ENCODE peak calls at places on chromosomes 2 and 18, in six cellular contexts. One of them, this sample, is unnamed.

GRCh38 chr2:176455865-176456291 is 186.6 kb downstream of the MTX2 start:
- DNase-seq in SK-N-SH: peak; percentile 63
- DNase-seq in neural progenitor cell: peak; percentile 87
- DNase-seq in HepG2: no peak
- DNase-seq in CD8-positive, alpha-beta T cell: no peak
- DNase-seq in hepatocyte: peak; percentile 33
- DNase-seq in this sample: peak; percentile 5

GRCh38 chr2:216298719-216299118 is 73.6 kb downstream of the MARCHF4 start:
- DNase-seq in SK-N-SH: no peak
- DNase-seq in neural progenitor cell: no peak
- DNase-seq in HepG2: no peak
- DNase-seq in CD8-positive, alpha-beta T cell: no peak
- DNase-seq in hepatocyte: no peak
- DNase-seq in this sample: no peak

GRCh38 chr18:46174317-46175039 is 70.3 kb downstream of the HAUS1 start:
- DNase-seq in SK-N-SH: peak; percentile 70
- DNase-seq in neural progenitor cell: peak; percentile 79
- DNase-seq in HepG2: no peak
- DNase-seq in CD8-positive, alpha-beta T cell: peak; percentile 29
- DNase-seq in hepatocyte: peak; percentile 75
- DNase-seq in this sample: peak; percentile 41

GRCh38 chr18:46067431-46068007 is 4.5 kb downstream of the PSTPIP2 start:
- DNase-seq in SK-N-SH: no peak
- DNase-seq in neural progenitor cell: no peak
- DNase-seq in HepG2: peak; percentile 45
- DNase-seq in CD8-positive, alpha-beta T cell: no peak
- DNase-seq in hepatocyte: no peak
- DNase-seq in this sample: no peak

GRCh38 chr2:176398783-176399182 is 129.5 kb downstream of the MTX2 start:
- DNase-seq in SK-N-SH: no peak
- DNase-seq in neural progenitor cell: no peak
- DNase-seq in HepG2: no peak
- DNase-seq in CD8-positive, alpha-beta T cell: no peak
- DNase-seq in hepatocyte: no peak
- DNase-seq in this sample: no peak

GRCh38 chr18:3466051-3466450 is 16.1 kb downstream of the TGIF1 start:
- DNase-seq in SK-N-SH: no peak
- DNase-seq in neural progenitor cell: no peak
- DNase-seq in HepG2: no peak
- DNase-seq in CD8-positive, alpha-beta T cell: no peak
- DNase-seq in hepatocyte: peak; percentile 37
- DNase-seq in this sample: peak; percentile 90

GRCh38 chr18:9380571-9381390 is 46.2 kb downstream of the TWSG1 start:
- DNase-seq in SK-N-SH: no peak
- DNase-seq in neural progenitor cell: peak; percentile 17
- DNase-seq in HepG2: no peak
- DNase-seq in CD8-positive, alpha-beta T cell: no peak
- DNase-seq in hepatocyte: no peak
- DNase-seq in this sample: no peak

GRCh38 chr2:17355608-17356329 is 162.5 kb downstream of the RAD51AP2 start:
- DNase-seq in SK-N-SH: no peak
- DNase-seq in neural progenitor cell: no peak
- DNase-seq in HepG2: peak; percentile 23
- DNase-seq in CD8-positive, alpha-beta T cell: no peak
- DNase-seq in hepatocyte: no peak
- DNase-seq in this sample: no peak

GRCh38 chr2:46816151-46816845 is 99.3 kb downstream of the MCFD2 start:
- DNase-seq in SK-N-SH: no peak
- DNase-seq in neural progenitor cell: no peak
- DNase-seq in HepG2: no peak
- DNase-seq in CD8-positive, alpha-beta T cell: no peak
- DNase-seq in hepatocyte: no peak
- DNase-seq in this sample: no peak

GRCh38 chr2:231332388-231332787 is 63.1 kb upstream of the B3GNT7 start:
- DNase-seq in SK-N-SH: no peak
- DNase-seq in neural progenitor cell: no peak
- DNase-seq in HepG2: no peak
- DNase-seq in CD8-positive, alpha-beta T cell: no peak
- DNase-seq in hepatocyte: no peak
- DNase-seq in this sample: no peak

GRCh38 chr2:146370821-146371220 is 1474.0 kb upstream of the ACVR2A start:
- DNase-seq in SK-N-SH: no peak
- DNase-seq in neural progenitor cell: no peak
- DNase-seq in HepG2: no peak
- DNase-seq in CD8-positive, alpha-beta T cell: no peak
- DNase-seq in hepatocyte: no peak
- DNase-seq in this sample: no peak

GRCh38 chr2:65186872-65187851 is 40.5 kb upstream of the ACTR2 start:
- DNase-seq in SK-N-SH: peak; percentile 84
- DNase-seq in neural progenitor cell: peak; percentile 87
- DNase-seq in HepG2: peak; percentile 88
- DNase-seq in CD8-positive, alpha-beta T cell: peak; percentile 46
- DNase-seq in hepatocyte: peak; percentile 90
- DNase-seq in this sample: peak; percentile 85

GRCh38 chr18:45715212-45715780 is 8.7 kb upstream of the SLC14A1 start:
- DNase-seq in SK-N-SH: no peak
- DNase-seq in neural progenitor cell: no peak
- DNase-seq in HepG2: no peak
- DNase-seq in CD8-positive, alpha-beta T cell: no peak
- DNase-seq in hepatocyte: no peak
- DNase-seq in this sample: no peak

GRCh38 chr18:3048121-3048520 is 35.2 kb upstream of the LPIN2 start:
- DNase-seq in SK-N-SH: peak; percentile 53
- DNase-seq in neural progenitor cell: no peak
- DNase-seq in HepG2: no peak
- DNase-seq in CD8-positive, alpha-beta T cell: no peak
- DNase-seq in hepatocyte: no peak
- DNase-seq in this sample: no peak

GRCh38 chr18:58195278-58195721 is 151.3 kb downstream of the NEDD4L start:
- DNase-seq in SK-N-SH: no peak
- DNase-seq in neural progenitor cell: peak; percentile 41
- DNase-seq in HepG2: no peak
- DNase-seq in CD8-positive, alpha-beta T cell: no peak
- DNase-seq in hepatocyte: peak; percentile 74
- DNase-seq in this sample: peak; percentile 37

GRCh38 chr2:9897796-9898195 is 53.7 kb upstream of the GRHL1 start:
- DNase-seq in SK-N-SH: no peak
- DNase-seq in neural progenitor cell: peak; percentile 33
- DNase-seq in HepG2: no peak
- DNase-seq in CD8-positive, alpha-beta T cell: no peak
- DNase-seq in hepatocyte: no peak
- DNase-seq in this sample: peak; percentile 3

GRCh38 chr18:8400825-8401224 is 208.4 kb upstream of the RAB12 start:
- DNase-seq in SK-N-SH: no peak
- DNase-seq in neural progenitor cell: no peak
- DNase-seq in HepG2: no peak
- DNase-seq in CD8-positive, alpha-beta T cell: no peak
- DNase-seq in hepatocyte: no peak
- DNase-seq in this sample: no peak

GRCh38 chr18:8480506-8481328 is 128.5 kb upstream of the RAB12 start:
- DNase-seq in SK-N-SH: peak; percentile 72
- DNase-seq in neural progenitor cell: peak; percentile 76
- DNase-seq in HepG2: peak; percentile 38
- DNase-seq in CD8-positive, alpha-beta T cell: no peak
- DNase-seq in hepatocyte: peak; percentile 79
- DNase-seq in this sample: peak; percentile 84

GRCh38 chr2:237724811-237725478 is 73.6 kb upstream of the RBM44 start:
- DNase-seq in SK-N-SH: no peak
- DNase-seq in neural progenitor cell: no peak
- DNase-seq in HepG2: no peak
- DNase-seq in CD8-positive, alpha-beta T cell: no peak
- DNase-seq in hepatocyte: no peak
- DNase-seq in this sample: no peak

GRCh38 chr2:237725661-237726060 is 72.9 kb upstream of the RBM44 start:
- DNase-seq in SK-N-SH: no peak
- DNase-seq in neural progenitor cell: no peak
- DNase-seq in HepG2: peak; percentile 69
- DNase-seq in CD8-positive, alpha-beta T cell: no peak
- DNase-seq in hepatocyte: peak; percentile 51
- DNase-seq in this sample: no peak

GRCh38 chr2:237729681-237730475 is 68.7 kb upstream of the RBM44 start:
- DNase-seq in SK-N-SH: no peak
- DNase-seq in neural progenitor cell: no peak
- DNase-seq in HepG2: no peak
- DNase-seq in CD8-positive, alpha-beta T cell: no peak
- DNase-seq in hepatocyte: no peak
- DNase-seq in this sample: no peak

GRCh38 chr2:237726401-237726830 is 72.2 kb upstream of the RBM44 start:
- DNase-seq in SK-N-SH: peak; percentile 65
- DNase-seq in neural progenitor cell: no peak
- DNase-seq in HepG2: no peak
- DNase-seq in CD8-positive, alpha-beta T cell: no peak
- DNase-seq in hepatocyte: no peak
- DNase-seq in this sample: peak; percentile 85

GRCh38 chr2:237727363-237727762 is 71.2 kb upstream of the RBM44 start:
- DNase-seq in SK-N-SH: no peak
- DNase-seq in neural progenitor cell: no peak
- DNase-seq in HepG2: no peak
- DNase-seq in CD8-positive, alpha-beta T cell: no peak
- DNase-seq in hepatocyte: no peak
- DNase-seq in this sample: no peak
- H3K36me3 ChIP-seq in SK-N-SH: peaks cover 16% of the 10 kb centered on the region
- H3K36me3 ChIP-seq in neural progenitor cell: no peaks in the 10 kb centered on the region
- H3K36me3 ChIP-seq in HepG2: no peaks in the 10 kb centered on the region
- H3K36me3 ChIP-seq in CD8-positive, alpha-beta T cell: no peaks in the 10 kb centered on the region
- H3K36me3 ChIP-seq in hepatocyte: no peaks in the 10 kb centered on the region
- H3K36me3 ChIP-seq in this sample: peaks cover 3% of the 10 kb centered on the region

DNA sequence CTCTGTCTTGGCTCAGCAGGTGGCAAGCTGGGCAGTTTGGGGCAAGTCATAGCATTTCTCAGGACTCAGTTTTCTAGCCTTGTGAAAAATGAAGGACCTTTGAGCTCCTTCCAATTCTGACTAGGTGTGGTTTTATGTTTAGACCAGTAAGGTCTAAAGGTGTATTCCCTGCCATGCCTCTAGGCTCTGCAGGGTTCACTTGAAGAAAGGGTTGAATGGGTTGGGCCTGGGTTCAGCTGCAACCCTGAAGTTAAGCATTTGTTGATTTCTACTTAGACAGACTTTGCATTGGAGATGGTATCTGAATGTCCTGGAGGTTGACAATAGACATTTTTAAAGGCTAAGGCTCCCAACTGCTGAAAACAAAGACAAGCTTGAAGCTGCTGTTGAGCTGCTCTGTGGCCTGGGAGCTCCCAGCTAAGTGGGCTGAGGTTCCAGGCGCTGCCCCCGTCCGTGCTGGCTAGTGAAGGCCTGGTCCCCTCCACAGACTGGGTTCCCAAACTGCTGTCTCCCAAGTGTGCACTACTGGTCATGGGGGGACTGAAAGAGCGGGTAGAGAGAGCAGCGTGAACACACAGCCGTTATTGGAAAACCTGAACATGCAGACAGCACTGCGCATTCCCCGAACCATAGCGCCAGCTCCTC is 100.7 kb upstream of the SMAD7 start:
- DNase-seq in SK-N-SH: no peak
- DNase-seq in neural progenitor cell: peak; percentile 29
- DNase-seq in HepG2: no peak
- DNase-seq in CD8-positive, alpha-beta T cell: no peak
- DNase-seq in hepatocyte: no peak
- DNase-seq in this sample: no peak
- H3K27ac ChIP-seq in SK-N-SH: peak overlapping the region; percentile 98
- H3K27ac ChIP-seq in neural progenitor cell: no peak overlapping the region
- H3K27ac ChIP-seq in HepG2: no peak overlapping the region
- H3K27ac ChIP-seq in CD8-positive, alpha-beta T cell: no peak overlapping the region
- H3K27ac ChIP-seq in hepatocyte: no peak overlapping the region
- H3K27ac ChIP-seq in this sample: no peak overlapping the region

GRCh38 chr2:173452436-173452835 is 97.8 kb downstream of the CDCA7 start:
- DNase-seq in SK-N-SH: no peak
- DNase-seq in neural progenitor cell: peak; percentile 93
- DNase-seq in HepG2: no peak
- DNase-seq in CD8-positive, alpha-beta T cell: no peak
- DNase-seq in hepatocyte: no peak
- DNase-seq in this sample: peak; percentile 43
- H3K4me1 ChIP-seq in SK-N-SH: no peaks in the 10 kb centered on the region
- H3K4me1 ChIP-seq in neural progenitor cell: peaks cover 48% of the 10 kb centered on the region
- H3K4me1 ChIP-seq in HepG2: peaks cover 4% of the 10 kb centered on the region
- H3K4me1 ChIP-seq in CD8-positive, alpha-beta T cell: peaks cover 8% of the 10 kb centered on the region
- H3K4me1 ChIP-seq in hepatocyte: peaks cover 3% of the 10 kb centered on the region
- H3K4me1 ChIP-seq in this sample: no peaks in the 10 kb centered on the region

GRCh38 chr2:127313359-127313758 is 19.4 kb upstream of the ERCC3 start:
- DNase-seq in SK-N-SH: no peak
- DNase-seq in neural progenitor cell: no peak
- DNase-seq in HepG2: no peak
- DNase-seq in CD8-positive, alpha-beta T cell: no peak
- DNase-seq in hepatocyte: no peak
- DNase-seq in this sample: no peak
- H3K36me3 ChIP-seq in SK-N-SH: peaks cover 90% of the 10 kb centered on the region
- H3K36me3 ChIP-seq in neural progenitor cell: peaks cover 9% of the 10 kb centered on the region
- H3K36me3 ChIP-seq in HepG2: peaks cover 31% of the 10 kb centered on the region
- H3K36me3 ChIP-seq in CD8-positive, alpha-beta T cell: peaks cover 47% of the 10 kb centered on the region
- H3K36me3 ChIP-seq in hepatocyte: no peaks in the 10 kb centered on the region
- H3K36me3 ChIP-seq in this sample: peaks cover 62% of the 10 kb centered on the region

This sample was measured in cardiac muscle cell.